ENCODE peak calls at places on chromosomes 6 and 20, in six cellular contexts. P is bronchial epithelial cell, E is endothelial cell of umbilical vein, J is NB4, R is AG09309, S is psoas muscle. G is an unnamed sample.

GRCh38 chr6:165245287-165245686 is 64.1 kb downstream of the C6orf118 start:
- DNase-seq in P (peak; percentile 25), E (no peak), J (peak; percentile 66), R (peak; percentile 10), S (no peak), G (peak; percentile 63)

GRCh38 chr6:159473844-159474243 is 219.2 kb downstream of the SOD2 start:
- DNase-seq in P (no peak), E (no peak), J (no peak), R (no peak), S (no peak), G (no peak)

GRCh38 chr6:73418081-73418741 is 23.6 kb downstream of the DDX43 start:
- DNase-seq in P (no peak), E (no peak), J (no peak), R (no peak), S (no peak), G (no peak)

GRCh38 chr20:10376271-10377075 is 57.5 kb downstream of the MKKS start:
- DNase-seq in P (peak; percentile 27), E (peak; percentile 84), J (no peak), R (no peak), S (no peak), G (peak; percentile 81)

GRCh38 chr6:47358440-47359225 is 48.9 kb upstream of the TNFRSF21 start:
- DNase-seq in P (no peak), E (no peak), J (no peak), R (no peak), S (no peak), G (no peak)

GRCh38 chr6:113414511-113414910 is 442.6 kb upstream of the MARCKS start:
- DNase-seq in P (peak; percentile 84), E (peak; percentile 79), J (no peak), R (peak; percentile 65), S (no peak), G (peak; percentile 88)

GRCh38 chr6:52375780-52376556 is 14.0 kb downstream of the PAQR8 start:
- DNase-seq in P (no peak), E (no peak), J (no peak), R (no peak), S (no peak), G (no peak)

GRCh38 chr6:74479420-74479819 is 726.4 kb downstream of the COL12A1 start:
- DNase-seq in P (no peak), E (no peak), J (no peak), R (no peak), S (no peak), G (no peak)

GRCh38 chr6:7052441-7052936 is 55.3 kb upstream of the RREB1 start:
- DNase-seq in P (peak; percentile 38), E (no peak), J (peak; percentile 91), R (peak; percentile 17), S (peak; percentile 79), G (peak; percentile 77)

GRCh38 chr6:132483779-132484679 is 28.9 kb downstream of the STX7 start:
- DNase-seq in P (peak; percentile 56), E (peak; percentile 71), J (peak; percentile 72), R (peak; percentile 33), S (no peak), G (peak; percentile 83)

DNA sequence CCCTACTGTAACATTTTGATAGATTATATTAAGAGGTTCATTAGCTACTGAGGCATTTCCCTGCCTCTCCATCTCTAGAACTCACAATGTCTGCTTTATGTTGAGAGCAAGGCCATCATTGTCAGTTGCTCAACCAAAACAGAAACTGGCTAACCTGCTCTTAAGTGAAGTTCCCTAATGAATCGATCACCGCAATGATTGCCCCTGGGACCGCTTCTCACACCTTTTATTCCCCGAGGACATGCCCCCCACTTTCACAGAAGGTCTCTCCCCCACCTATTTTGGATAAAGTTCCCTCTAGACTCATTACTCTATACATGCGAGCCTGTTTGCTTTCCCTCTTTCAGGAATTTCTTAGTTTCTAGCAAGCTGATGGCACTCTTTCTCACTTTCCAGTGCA is 108.8 kb downstream of the FAM217A start:
- DNase-seq in P (no peak), E (no peak), J (no peak), R (no peak), S (no peak), G (no peak)
- TF ChIP-seq CTCF in P (no peak), E (no peak), J (no peak), R (no peak), S (no peak), G (no peak)

GRCh38 chr20:57261488-57262243 is 4.8 kb downstream of the BMP7 start:
- DNase-seq in P (no peak), E (no peak), J (no peak), R (no peak), S (no peak), G (no peak)
- H3K4me3 ChIP-seq in P (no peak overlapping the region), E (no peak overlapping the region), J (no peak overlapping the region), R (no peak overlapping the region), S (no peak overlapping the region), G (no peak overlapping the region)

DNA sequence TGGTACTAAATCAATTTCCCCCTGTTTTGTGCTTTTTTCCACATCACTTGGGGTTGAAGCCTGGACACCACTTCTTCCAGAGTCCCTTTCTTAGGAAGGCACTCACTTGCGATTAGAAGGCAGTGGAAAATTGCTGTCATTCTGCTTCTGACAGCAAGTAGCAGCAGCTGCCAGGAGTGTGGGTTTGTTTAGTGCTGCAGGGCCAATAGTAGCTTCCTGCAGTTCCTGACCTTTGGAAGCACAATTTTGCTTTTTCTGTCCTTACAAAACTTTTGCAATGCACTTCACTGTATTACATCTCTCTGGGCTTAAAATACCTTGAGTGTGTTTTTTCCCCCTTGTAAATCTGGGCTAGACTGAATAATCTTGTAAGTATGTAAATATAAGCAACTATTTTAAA is 12.5 kb upstream of the HLA-DRA start:
- DNase-seq in P (no peak), E (peak; percentile 45), J (no peak), R (no peak), S (no peak), G (no peak)
- TF ChIP-seq CTCF in P (no peak), E (no peak), J (no peak), R (no peak), S (no peak), G (no peak)

GRCh38 chr20:43559588-43559987 is 761 bp downstream of the SGK2 start:
- DNase-seq in P (no peak), E (no peak), J (no peak), R (no peak), S (no peak), G (no peak)
- H3K4me3 ChIP-seq in P (no peak overlapping the region), E (no peak overlapping the region), J (no peak overlapping the region), R (no peak overlapping the region), S (no peak overlapping the region), G (no peak overlapping the region)